ENCODE peak calls at places on chromosome 5, in six cellular contexts. S, A, K, U, V and Q are unnamed samples.

GRCh38 chr5:60883229-60883628 is 39.2 kb upstream of the ELOVL7 start:
- DNase-seq in V (no peak), S (no peak), U (no peak), K (peak), A (peak), Q (no peak)

GRCh38 chr5:69265931-69266330 is 31.2 kb downstream of the CDK7 start:
- DNase-seq in K (no peak), A (no peak), S (no peak), V (no peak), U (no peak), Q (no peak)

GRCh38 chr5:54701179-54701578 is 183.6 kb downstream of the SNX18 start:
- DNase-seq in K (peak), A (peak), S (no peak), U (no peak), V (no peak), Q (peak)

GRCh38 chr5:80745490-80745889 is 90.7 kb upstream of the DHFR start:
- DNase-seq in A (peak), U (no peak), K (peak), S (no peak), V (no peak), Q (peak)

GRCh38 chr5:9473624-9474023 is 72.3 kb downstream of the SEMA5A start:
- DNase-seq in U (no peak), K (peak), A (no peak), V (no peak), S (no peak), Q (no peak)

GRCh38 chr5:147200001-147200400 is 34.8 kb upstream of the STK32A start:
- DNase-seq in K (no peak), U (no peak), V (no peak), A (no peak), S (no peak), Q (no peak)

GRCh38 chr5:179616002-179616594 is 7.4 kb downstream of the HNRNPH1 start:
- DNase-seq in K (no peak), S (no peak), A (no peak), V (no peak), U (no peak), Q (no peak)

GRCh38 chr5:153447534-153447933 is 42.9 kb upstream of the GRIA1 start:
- DNase-seq in S (no peak), K (no peak), V (no peak), A (no peak), U (no peak), Q (no peak)

GRCh38 chr5:132557425-132557805 is 638 bp downstream of the RAD50 start:
- DNase-seq in A (peak), K (peak), S (peak), V (no peak), U (peak), Q (no peak)

GRCh38 chr5:76714771-76715483 is 999 bp upstream of the F2R start:
- DNase-seq in K (peak), S (no peak), A (no peak), V (peak), U (no peak), Q (no peak)

GRCh38 chr5:145293716-145294115 is 541.4 kb downstream of the PRELID2 start:
- DNase-seq in S (no peak), A (no peak), U (no peak), K (no peak), V (no peak), Q (no peak)

GRCh38 chr5:53030828-53031425 is 41.8 kb downstream of the ITGA2 start:
- DNase-seq in S (no peak), A (no peak), K (no peak), U (no peak), V (no peak), Q (no peak)

GRCh38 chr5:67998709-67999251 is 216.8 kb upstream of the PIK3R1 start:
- DNase-seq in A (peak), V (no peak), K (peak), S (no peak), U (no peak), Q (no peak)

GRCh38 chr5:125550237-125550636 is 803.8 kb upstream of the ZNF608 start:
- DNase-seq in S (no peak), V (no peak), U (no peak), A (peak), K (peak), Q (peak)

GRCh38 chr5:144487761-144488160 is 317.1 kb downstream of the KCTD16 start:
- DNase-seq in A (no peak), S (no peak), V (no peak), U (no peak), K (peak), Q (no peak)

GRCh38 chr5:148841519-148841918 is 15.1 kb downstream of the ADRB2 start:
- DNase-seq in A (no peak), V (no peak), S (no peak), U (no peak), K (no peak), Q (no peak)

GRCh38 chr5:180287868-180288267 is 4.0 kb downstream of the MAPK9 start:
- DNase-seq in U (no peak), K (no peak), V (no peak), A (no peak), S (no peak), Q (no peak)

GRCh38 chr5:87829214-87829551 is 416.5 kb upstream of the CCNH start:
- DNase-seq in V (no peak), A (peak), K (peak), U (no peak), S (no peak), Q (peak)

GRCh38 chr5:150036513-150036912 is 36.0 kb downstream of the HMGXB3 start:
- DNase-seq in V (no peak), S (no peak), U (no peak), A (peak), K (peak), Q (peak)

GRCh38 chr5:140258016-140258415 is 44.9 kb downstream of the PFDN1 start:
- DNase-seq in V (no peak), U (no peak), A (peak), S (no peak), K (peak), Q (no peak)

GRCh38 chr5:147893820-147894219 is 12.5 kb downstream of the C5orf46 start:
- DNase-seq in A (peak), S (no peak), U (no peak), K (no peak), V (no peak), Q (no peak)

GRCh38 chr5:80127037-80127642 is 92.0 kb downstream of the THBS4 start:
- DNase-seq in K (no peak), S (no peak), U (no peak), A (peak), V (no peak), Q (no peak)

GRCh38 chr5:162209005-162209605 is 141.5 kb downstream of the GABRG2 start:
- DNase-seq in U (no peak), K (no peak), V (no peak), A (peak), S (no peak), Q (no peak)

GRCh38 chr5:123089572-123089970 is 530 bp downstream of the PRDM6 start:
- DNase-seq in K (peak), U (no peak), S (no peak), A (peak), V (no peak), Q (no peak)

GRCh38 chr5:9108156-9108555 is 437.7 kb downstream of the SEMA5A start:
- DNase-seq in V (no peak), U (no peak), K (peak), S (no peak), A (no peak), Q (peak)

GRCh38 chr5:138179277-138179857 is 455 bp downstream of the KIF20A start:
- DNase-seq in K (peak), A (peak), V (no peak), U (no peak), S (no peak), Q (no peak)

GRCh38 chr5:1823381-1824034 is 22.3 kb downstream of the NDUFS6 start:
- DNase-seq in A (no peak), K (no peak), S (no peak), U (no peak), V (no peak), Q (no peak)

GRCh38 chr5:156584856-156585255 is 257.9 kb downstream of the SGCD start:
- DNase-seq in K (no peak), S (no peak), U (no peak), V (no peak), A (no peak), Q (no peak)